ENCODE peak calls at places on chromosomes 12 and 14, in seven cellular contexts. E is GM04504, X is HT-29, L is upper lobe of right lung, V is left ventricle myocardium inferior, J is fibroblast of lung, P is PC-3. D is an unnamed sample.
A peak's percentile ranks its signal among the peaks of the same experiment; 100 is the strongest.

GRCh38 chr14:37150414-37150813 is 22.0 kb downstream of the SLC25A21 start:
- DNase-seq in E (no peak), X (peak; percentile 45), L (no peak), V (no peak), J (peak; percentile 34), P (peak; percentile 76), D (peak; percentile 33)

GRCh38 chr14:65446159-65446558 is 33.6 kb downstream of the FUT8 start:
- DNase-seq in E (no peak), X (no peak), L (no peak), V (no peak), J (peak; percentile 73), P (no peak), D (no peak)

GRCh38 chr14:92511472-92512247 is 1.9 kb upstream of the RIN3 start:
- DNase-seq in E (peak; percentile 95), X (peak; percentile 29), L (no peak), V (no peak), J (peak; percentile 94), P (peak; percentile 87), D (peak; percentile 83)

GRCh38 chr12:66932126-66932525 is 253.2 kb upstream of the GRIP1 start:
- DNase-seq in E (no peak), X (no peak), L (no peak), V (no peak), J (no peak), P (no peak), D (no peak)

GRCh38 chr12:64797156-64797555 is 27.3 kb upstream of the TBC1D30 start:
- DNase-seq in E (no peak), X (no peak), L (no peak), V (no peak), J (no peak), P (peak; percentile 82), D (no peak)

GRCh38 chr12:89840162-89840922 is 131.7 kb upstream of the ATP2B1 start:
- DNase-seq in E (no peak), X (no peak), L (no peak), V (no peak), J (no peak), P (no peak), D (no peak)

GRCh38 chr12:2682301-2683282 is 112.2 kb upstream of the FKBP4 start:
- DNase-seq in E (no peak), X (peak; percentile 63), L (no peak), V (no peak), J (peak; percentile 39), P (peak; percentile 38), D (peak; percentile 41)

GRCh38 chr14:99257673-99258221 is 14.2 kb downstream of the BCL11B start:
- DNase-seq in E (no peak), X (no peak), L (no peak), V (no peak), J (no peak), P (no peak), D (no peak)

GRCh38 chr14:75267141-75267601 is 11.5 kb upstream of the FOS start:
- DNase-seq in E (peak; percentile 30), X (no peak), L (no peak), V (no peak), J (peak; percentile 85), P (no peak), D (no peak)

GRCh38 chr14:105919458-105920150 is 393.2 kb downstream of the TMEM121 start:
- DNase-seq in E (no peak), X (no peak), L (peak; percentile 52), V (peak; percentile 2), J (no peak), P (no peak), D (no peak)

GRCh38 chr14:89294060-89294459 is 123.0 kb downstream of the FOXN3 start:
- DNase-seq in E (no peak), X (no peak), L (no peak), V (peak; percentile 63), J (no peak), P (no peak), D (no peak)

GRCh38 chr14:51596473-51596870 is 55.2 kb upstream of the FRMD6 start:
- DNase-seq in E (no peak), X (no peak), L (no peak), V (no peak), J (no peak), P (no peak), D (no peak)

GRCh38 chr14:100303179-100303578 is 3.1 kb downstream of the SLC25A29 start:
- DNase-seq in E (no peak), X (peak; percentile 30), L (no peak), V (no peak), J (no peak), P (peak; percentile 21), D (no peak)

GRCh38 chr12:123929869-123930583 is 42.6 kb downstream of the CCDC92 start:
- DNase-seq in E (no peak), X (no peak), L (peak; percentile 34), V (no peak), J (no peak), P (no peak), D (no peak)

GRCh38 chr14:88821378-88821777 is 3.1 kb upstream of the TTC8 start:
- DNase-seq in E (no peak), X (no peak), L (no peak), V (no peak), J (no peak), P (no peak), D (no peak)

GRCh38 chr12:97561321-97562230 is 99.0 kb downstream of the RMST start:
- DNase-seq in E (no peak), X (no peak), L (no peak), V (no peak), J (peak; percentile 36), P (peak; percentile 41), D (no peak)

GRCh38 chr12:70267550-70267949 is 24.3 kb downstream of the CNOT2 start:
- DNase-seq in E (no peak), X (no peak), L (no peak), V (no peak), J (peak; percentile 47), P (no peak), D (no peak)

GRCh38 chr14:96602186-96602585 is 100.0 kb downstream of the PAPOLA start:
- DNase-seq in E (no peak), X (no peak), L (no peak), V (no peak), J (no peak), P (no peak), D (no peak)

GRCh38 chr12:51752490-51752889 is 96.0 kb downstream of the FIGNL2 start:
- DNase-seq in E (peak; percentile 90), X (no peak), L (no peak), V (peak; percentile 73), J (peak; percentile 91), P (peak; percentile 33), D (peak; percentile 40)

GRCh38 chr12:7989827-7990491 is 42.6 kb upstream of the FOXJ2 start:
- DNase-seq in E (no peak), X (no peak), L (peak; percentile 85), V (peak; percentile 32), J (no peak), P (no peak), D (no peak)

GRCh38 chr12:95949801-95950206 is 6.7 kb downstream of the AMDHD1 start:
- DNase-seq in E (no peak), X (no peak), L (no peak), V (no peak), J (no peak), P (no peak), D (no peak)